ENCODE peak calls at places on chromosomes 7 and 10, in nine cellular contexts. One of them, this sample, is unnamed.
A peak's percentile ranks its signal among the peaks of the same experiment; 100 is the strongest.

GRCh38 chr10:92757720-92758119 is 68.0 kb downstream of the HHEX start:
- DNase-seq in NB4: peak; percentile 29
- DNase-seq in HepG2: no peak
- DNase-seq in A549: no peak
- DNase-seq in SK-N-SH: no peak
- DNase-seq in GM12878: no peak
- DNase-seq in K562: peak; percentile 29
- DNase-seq in H1: no peak
- DNase-seq in HCT116: no peak
- DNase-seq in this sample: no peak

GRCh38 chr10:103467391-103467790 is 8.7 kb upstream of the CALHM1 start:
- DNase-seq in HCT116: no peak
- DNase-seq in GM12878: peak; percentile 90
- DNase-seq in H1: no peak
- DNase-seq in SK-N-SH: no peak
- DNase-seq in HepG2: no peak
- DNase-seq in A549: no peak
- DNase-seq in NB4: no peak
- DNase-seq in K562: no peak
- DNase-seq in this sample: no peak

GRCh38 chr10:53314856-53315255 is 542.3 kb upstream of the MBL2 start:
- DNase-seq in NB4: no peak
- DNase-seq in K562: no peak
- DNase-seq in HCT116: no peak
- DNase-seq in HepG2: no peak
- DNase-seq in H1: no peak
- DNase-seq in A549: no peak
- DNase-seq in GM12878: no peak
- DNase-seq in SK-N-SH: no peak
- DNase-seq in this sample: peak; percentile 95

GRCh38 chr10:112875474-112876267 is 74.4 kb upstream of the TCF7L2 start:
- DNase-seq in HepG2: peak; percentile 47
- DNase-seq in A549: peak; percentile 50
- DNase-seq in HCT116: no peak
- DNase-seq in H1: no peak
- DNase-seq in GM12878: no peak
- DNase-seq in NB4: peak; percentile 40
- DNase-seq in SK-N-SH: no peak
- DNase-seq in K562: no peak
- DNase-seq in this sample: peak; percentile 25

GRCh38 chr10:103044942-103045489 is 126.9 kb downstream of the CNNM2 start:
- DNase-seq in K562: no peak
- DNase-seq in H1: no peak
- DNase-seq in HCT116: no peak
- DNase-seq in SK-N-SH: no peak
- DNase-seq in GM12878: no peak
- DNase-seq in A549: no peak
- DNase-seq in HepG2: no peak
- DNase-seq in NB4: no peak
- DNase-seq in this sample: no peak

GRCh38 chr10:47366731-47367460 is 17.2 kb downstream of the ZNF488 start:
- DNase-seq in GM12878: no peak
- DNase-seq in HCT116: no peak
- DNase-seq in HepG2: no peak
- DNase-seq in SK-N-SH: no peak
- DNase-seq in H1: no peak
- DNase-seq in NB4: no peak
- DNase-seq in K562: no peak
- DNase-seq in A549: no peak
- DNase-seq in this sample: no peak

GRCh38 chr10:4671451-4672145 is 154.4 kb upstream of the AKR1E2 start:
- DNase-seq in A549: no peak
- DNase-seq in H1: no peak
- DNase-seq in HCT116: peak; percentile 77
- DNase-seq in NB4: no peak
- DNase-seq in HepG2: no peak
- DNase-seq in GM12878: no peak
- DNase-seq in K562: no peak
- DNase-seq in SK-N-SH: no peak
- DNase-seq in this sample: no peak

GRCh38 chr7:36058020-36058592 is 94.9 kb upstream of the EEPD1 start:
- DNase-seq in GM12878: no peak
- DNase-seq in HepG2: no peak
- DNase-seq in K562: no peak
- DNase-seq in H1: no peak
- DNase-seq in A549: no peak
- DNase-seq in HCT116: no peak
- DNase-seq in SK-N-SH: no peak
- DNase-seq in NB4: no peak
- DNase-seq in this sample: no peak

GRCh38 chr10:30830672-30831230 is 200.9 kb downstream of the ZNF438 start:
- DNase-seq in A549: no peak
- DNase-seq in K562: no peak
- DNase-seq in HCT116: no peak
- DNase-seq in NB4: no peak
- DNase-seq in GM12878: no peak
- DNase-seq in HepG2: no peak
- DNase-seq in H1: no peak
- DNase-seq in SK-N-SH: no peak
- DNase-seq in this sample: no peak

DNA sequence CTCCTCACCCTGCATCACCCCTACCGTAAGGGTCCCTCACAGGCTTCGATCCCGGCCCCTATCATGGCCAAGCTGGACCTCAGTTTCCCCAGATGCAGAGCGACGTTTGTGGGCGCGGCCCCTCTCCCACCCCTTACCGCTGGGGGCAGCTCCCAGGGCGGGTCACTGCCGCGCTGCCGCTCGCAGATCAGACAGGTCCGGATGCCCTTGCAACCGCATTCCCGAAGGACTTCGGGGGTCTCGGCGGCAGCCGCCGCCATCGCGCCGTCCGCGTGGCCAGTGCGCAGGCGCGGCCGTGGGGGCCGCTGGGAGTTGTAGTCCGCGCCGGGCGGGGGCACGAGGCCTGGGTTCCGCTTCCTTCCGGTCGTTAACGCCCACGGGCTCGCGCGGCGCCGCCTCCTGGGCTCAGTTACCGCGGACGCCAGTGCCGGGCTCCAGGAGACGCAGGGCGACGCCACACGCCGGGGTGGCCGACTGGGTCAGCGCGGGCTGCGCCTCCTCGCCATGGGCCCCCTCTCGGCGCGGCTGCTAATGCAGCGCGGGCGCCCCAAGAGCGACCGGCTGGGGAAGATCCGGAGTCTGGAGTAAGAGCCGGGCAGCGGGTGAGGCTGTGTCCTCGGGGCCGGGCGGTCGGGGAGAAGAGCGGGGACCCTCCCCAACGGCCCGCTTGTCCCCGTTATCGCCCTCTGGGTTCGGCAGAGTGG is at the start of the genes ALKBH4 and LRWD1:
- DNase-seq in SK-N-SH: peak; percentile 100
- DNase-seq in K562: peak; percentile 100
- DNase-seq in HepG2: peak; percentile 82
- DNase-seq in GM12878: no peak
- DNase-seq in H1: peak; percentile 70
- DNase-seq in HCT116: peak; percentile 76
- DNase-seq in NB4: peak; percentile 97
- DNase-seq in A549: peak; percentile 94
- DNase-seq in this sample: peak; percentile 91
- TF ChIP-seq CTCF in SK-N-SH: peak; percentile 16
- TF ChIP-seq CTCF in K562: peak; percentile 75
- TF ChIP-seq CTCF in HepG2: peak; percentile 55
- TF ChIP-seq CTCF in GM12878: peak; percentile 38
- TF ChIP-seq CTCF in H1: no peak
- TF ChIP-seq CTCF in HCT116: no peak
- TF ChIP-seq CTCF in NB4: no peak
- TF ChIP-seq CTCF in A549: no peak
- TF ChIP-seq CTCF in this sample: no peak

GRCh38 chr7:46835556-46835955 is 746.4 kb downstream of the TNS3 start:
- DNase-seq in K562: no peak
- DNase-seq in NB4: no peak
- DNase-seq in SK-N-SH: no peak
- DNase-seq in A549: no peak
- DNase-seq in HepG2: no peak
- DNase-seq in GM12878: no peak
- DNase-seq in HCT116: no peak
- DNase-seq in H1: no peak
- DNase-seq in this sample: no peak

GRCh38 chr7:46844486-46844885 is 737.4 kb downstream of the TNS3 start:
- DNase-seq in SK-N-SH: no peak
- DNase-seq in GM12878: no peak
- DNase-seq in HepG2: no peak
- DNase-seq in NB4: no peak
- DNase-seq in H1: no peak
- DNase-seq in K562: no peak
- DNase-seq in HCT116: no peak
- DNase-seq in A549: no peak
- DNase-seq in this sample: no peak

GRCh38 chr7:46838463-46838862 is 743.4 kb downstream of the TNS3 start:
- DNase-seq in K562: no peak
- DNase-seq in HepG2: no peak
- DNase-seq in HCT116: no peak
- DNase-seq in GM12878: no peak
- DNase-seq in SK-N-SH: no peak
- DNase-seq in A549: no peak
- DNase-seq in NB4: peak; percentile 15
- DNase-seq in H1: no peak
- DNase-seq in this sample: no peak

GRCh38 chr7:46834921-46835320 is 747.0 kb downstream of the TNS3 start:
- DNase-seq in K562: no peak
- DNase-seq in NB4: no peak
- DNase-seq in A549: no peak
- DNase-seq in SK-N-SH: no peak
- DNase-seq in HCT116: no peak
- DNase-seq in HepG2: no peak
- DNase-seq in H1: no peak
- DNase-seq in GM12878: no peak
- DNase-seq in this sample: no peak

GRCh38 chr7:46839651-46840050 is 742.3 kb downstream of the TNS3 start:
- DNase-seq in HCT116: no peak
- DNase-seq in H1: no peak
- DNase-seq in A549: no peak
- DNase-seq in K562: no peak
- DNase-seq in HepG2: no peak
- DNase-seq in NB4: no peak
- DNase-seq in SK-N-SH: no peak
- DNase-seq in GM12878: no peak
- DNase-seq in this sample: peak; percentile 64
- TF ChIP-seq MAX in HCT116: no peak
- TF ChIP-seq MAX in H1: no peak
- TF ChIP-seq MAX in A549: no peak
- TF ChIP-seq MAX in K562: no peak
- TF ChIP-seq MAX in HepG2: no peak
- TF ChIP-seq MAX in NB4: no peak
- TF ChIP-seq MAX in SK-N-SH: no peak
- TF ChIP-seq MAX in GM12878: no peak
- TF ChIP-seq MAX in this sample: no peak

GRCh38 chr7:39855325-39855674 is 94.8 kb upstream of the CDK13 start:
- DNase-seq in A549: no peak
- DNase-seq in HepG2: no peak
- DNase-seq in GM12878: no peak
- DNase-seq in NB4: no peak
- DNase-seq in H1: no peak
- DNase-seq in HCT116: no peak
- DNase-seq in SK-N-SH: no peak
- DNase-seq in K562: no peak
- DNase-seq in this sample: no peak
- H3K4me3 ChIP-seq in A549: no peak overlapping the region
- H3K4me3 ChIP-seq in HepG2: no peak overlapping the region
- H3K4me3 ChIP-seq in GM12878: no peak overlapping the region
- H3K4me3 ChIP-seq in NB4: peak overlapping the region; percentile 41
- H3K4me3 ChIP-seq in H1: no peak overlapping the region
- H3K4me3 ChIP-seq in HCT116: no peak overlapping the region
- H3K4me3 ChIP-seq in SK-N-SH: peak overlapping the region; percentile 17
- H3K4me3 ChIP-seq in K562: no peak overlapping the region
- H3K4me3 ChIP-seq in this sample: peak overlapping the region; percentile 16

GRCh38 chr10:75593690-75594556 is 162.5 kb downstream of the LRMDA start:
- DNase-seq in NB4: peak; percentile 23
- DNase-seq in K562: peak; percentile 27
- DNase-seq in HepG2: no peak
- DNase-seq in GM12878: no peak
- DNase-seq in H1: no peak
- DNase-seq in A549: no peak
- DNase-seq in SK-N-SH: no peak
- DNase-seq in HCT116: no peak
- DNase-seq in this sample: no peak
- TF ChIP-seq CTCF in NB4: peak; percentile 46
- TF ChIP-seq CTCF in K562: peak; percentile 56
- TF ChIP-seq CTCF in HepG2: peak; percentile 58
- TF ChIP-seq CTCF in GM12878: no peak
- TF ChIP-seq CTCF in H1: peak; percentile 89
- TF ChIP-seq CTCF in A549: peak; percentile 6
- TF ChIP-seq CTCF in SK-N-SH: peak; percentile 30
- TF ChIP-seq CTCF in HCT116: peak; percentile 55
- TF ChIP-seq CTCF in this sample: no peak

GRCh38 chr7:33933611-33934281 is 28.4 kb downstream of the BMPER start:
- DNase-seq in H1: no peak
- DNase-seq in HepG2: no peak
- DNase-seq in SK-N-SH: peak; percentile 31
- DNase-seq in GM12878: no peak
- DNase-seq in NB4: no peak
- DNase-seq in K562: no peak
- DNase-seq in HCT116: no peak
- DNase-seq in A549: peak; percentile 17
- DNase-seq in this sample: no peak
- TF ChIP-seq MAX in H1: no peak
- TF ChIP-seq MAX in HepG2: no peak
- TF ChIP-seq MAX in SK-N-SH: peak; percentile 77
- TF ChIP-seq MAX in GM12878: no peak
- TF ChIP-seq MAX in NB4: no peak
- TF ChIP-seq MAX in K562: no peak
- TF ChIP-seq MAX in HCT116: no peak
- TF ChIP-seq MAX in A549: no peak
- TF ChIP-seq MAX in this sample: no peak